ENCODE peak calls at places on chromosome 21, in five cellular contexts. One of them, this sample, is unnamed.

GRCh38 chr21:34748862-34749261 is 80.1 kb downstream of the CLIC6 start:
- DNase-seq in stimulated activated CD8-positive, alpha-beta memory T cell treated with anti-CD3 and anti-CD28 coated beads, Interleukin-15, amount 100 ng/mL, for 1 hour: no peak
- DNase-seq in activated naive CD8-positive, alpha-beta T cell treated with anti-CD3 and anti-CD28 coated beads, Interleukin-2, amount 50 U/mL, for 24 hours: no peak
- DNase-seq in lower leg skin: no peak
- DNase-seq in GM12865: no peak
- DNase-seq in this sample: no peak

GRCh38 chr21:45011426-45011825 is 63.0 kb upstream of the ADARB1 start:
- DNase-seq in activated naive CD8-positive, alpha-beta T cell treated with anti-CD3 and anti-CD28 coated beads, Interleukin-2, amount 50 U/mL, for 24 hours: no peak
- DNase-seq in stimulated activated CD8-positive, alpha-beta memory T cell treated with anti-CD3 and anti-CD28 coated beads, Interleukin-15, amount 100 ng/mL, for 1 hour: no peak
- DNase-seq in lower leg skin: no peak
- DNase-seq in GM12865: no peak
- DNase-seq in this sample: no peak

GRCh38 chr21:44552681-44553080 is 1.4 kb upstream of the KRTAP10-2 start:
- DNase-seq in activated naive CD8-positive, alpha-beta T cell treated with anti-CD3 and anti-CD28 coated beads, Interleukin-2, amount 50 U/mL, for 24 hours: no peak
- DNase-seq in stimulated activated CD8-positive, alpha-beta memory T cell treated with anti-CD3 and anti-CD28 coated beads, Interleukin-15, amount 100 ng/mL, for 1 hour: no peak
- DNase-seq in GM12865: no peak
- DNase-seq in lower leg skin: peak
- DNase-seq in this sample: no peak

GRCh38 chr21:17501107-17502006 is 11.5 kb upstream of the CXADR start:
- DNase-seq in lower leg skin: no peak
- DNase-seq in stimulated activated CD8-positive, alpha-beta memory T cell treated with anti-CD3 and anti-CD28 coated beads, Interleukin-15, amount 100 ng/mL, for 1 hour: no peak
- DNase-seq in activated naive CD8-positive, alpha-beta T cell treated with anti-CD3 and anti-CD28 coated beads, Interleukin-2, amount 50 U/mL, for 24 hours: no peak
- DNase-seq in GM12865: no peak
- DNase-seq in this sample: no peak

GRCh38 chr21:45975017-45975595 is 6.5 kb upstream of the COL6A1 start:
- DNase-seq in lower leg skin: peak
- DNase-seq in stimulated activated CD8-positive, alpha-beta memory T cell treated with anti-CD3 and anti-CD28 coated beads, Interleukin-15, amount 100 ng/mL, for 1 hour: no peak
- DNase-seq in activated naive CD8-positive, alpha-beta T cell treated with anti-CD3 and anti-CD28 coated beads, Interleukin-2, amount 50 U/mL, for 24 hours: no peak
- DNase-seq in GM12865: no peak
- DNase-seq in this sample: no peak

GRCh38 chr21:36120304-36120902 is 14.5 kb upstream of the CBR3 start:
- DNase-seq in GM12865: no peak
- DNase-seq in activated naive CD8-positive, alpha-beta T cell treated with anti-CD3 and anti-CD28 coated beads, Interleukin-2, amount 50 U/mL, for 24 hours: no peak
- DNase-seq in lower leg skin: peak
- DNase-seq in stimulated activated CD8-positive, alpha-beta memory T cell treated with anti-CD3 and anti-CD28 coated beads, Interleukin-15, amount 100 ng/mL, for 1 hour: no peak
- DNase-seq in this sample: no peak

GRCh38 chr21:28671549-28672195 is 321.0 kb downstream of the LTN1 start:
- DNase-seq in lower leg skin: no peak
- DNase-seq in GM12865: no peak
- DNase-seq in stimulated activated CD8-positive, alpha-beta memory T cell treated with anti-CD3 and anti-CD28 coated beads, Interleukin-15, amount 100 ng/mL, for 1 hour: no peak
- DNase-seq in activated naive CD8-positive, alpha-beta T cell treated with anti-CD3 and anti-CD28 coated beads, Interleukin-2, amount 50 U/mL, for 24 hours: no peak
- DNase-seq in this sample: no peak

GRCh38 chr21:26961704-26962103 is 5.2 kb downstream of the ADAMTS5 start:
- DNase-seq in activated naive CD8-positive, alpha-beta T cell treated with anti-CD3 and anti-CD28 coated beads, Interleukin-2, amount 50 U/mL, for 24 hours: no peak
- DNase-seq in stimulated activated CD8-positive, alpha-beta memory T cell treated with anti-CD3 and anti-CD28 coated beads, Interleukin-15, amount 100 ng/mL, for 1 hour: no peak
- DNase-seq in lower leg skin: no peak
- DNase-seq in GM12865: no peak
- DNase-seq in this sample: no peak

GRCh38 chr21:25934130-25934529 is 199.4 kb downstream of the GABPA start:
- DNase-seq in activated naive CD8-positive, alpha-beta T cell treated with anti-CD3 and anti-CD28 coated beads, Interleukin-2, amount 50 U/mL, for 24 hours: no peak
- DNase-seq in stimulated activated CD8-positive, alpha-beta memory T cell treated with anti-CD3 and anti-CD28 coated beads, Interleukin-15, amount 100 ng/mL, for 1 hour: no peak
- DNase-seq in lower leg skin: no peak
- DNase-seq in GM12865: no peak
- DNase-seq in this sample: no peak

GRCh38 chr21:18743523-18743922 is 339.9 kb upstream of the TMPRSS15 start:
- DNase-seq in lower leg skin: no peak
- DNase-seq in GM12865: no peak
- DNase-seq in stimulated activated CD8-positive, alpha-beta memory T cell treated with anti-CD3 and anti-CD28 coated beads, Interleukin-15, amount 100 ng/mL, for 1 hour: no peak
- DNase-seq in activated naive CD8-positive, alpha-beta T cell treated with anti-CD3 and anti-CD28 coated beads, Interleukin-2, amount 50 U/mL, for 24 hours: no peak
- DNase-seq in this sample: no peak

GRCh38 chr21:45388611-45389296 is 16.2 kb upstream of the COL18A1 start:
- DNase-seq in GM12865: no peak
- DNase-seq in stimulated activated CD8-positive, alpha-beta memory T cell treated with anti-CD3 and anti-CD28 coated beads, Interleukin-15, amount 100 ng/mL, for 1 hour: no peak
- DNase-seq in lower leg skin: peak
- DNase-seq in activated naive CD8-positive, alpha-beta T cell treated with anti-CD3 and anti-CD28 coated beads, Interleukin-2, amount 50 U/mL, for 24 hours: no peak
- DNase-seq in this sample: no peak

GRCh38 chr21:32030146-32030652 is 157.4 kb downstream of the HUNK start:
- DNase-seq in activated naive CD8-positive, alpha-beta T cell treated with anti-CD3 and anti-CD28 coated beads, Interleukin-2, amount 50 U/mL, for 24 hours: no peak
- DNase-seq in lower leg skin: no peak
- DNase-seq in GM12865: no peak
- DNase-seq in stimulated activated CD8-positive, alpha-beta memory T cell treated with anti-CD3 and anti-CD28 coated beads, Interleukin-15, amount 100 ng/mL, for 1 hour: no peak
- DNase-seq in this sample: no peak

GRCh38 chr21:23008803-23009202 is 2010.6 kb downstream of the NCAM2 start:
- DNase-seq in activated naive CD8-positive, alpha-beta T cell treated with anti-CD3 and anti-CD28 coated beads, Interleukin-2, amount 50 U/mL, for 24 hours: no peak
- DNase-seq in stimulated activated CD8-positive, alpha-beta memory T cell treated with anti-CD3 and anti-CD28 coated beads, Interleukin-15, amount 100 ng/mL, for 1 hour: no peak
- DNase-seq in lower leg skin: no peak
- DNase-seq in GM12865: no peak
- DNase-seq in this sample: no peak

GRCh38 chr21:26451014-26451740 is 121.9 kb downstream of the CYYR1 start:
- DNase-seq in stimulated activated CD8-positive, alpha-beta memory T cell treated with anti-CD3 and anti-CD28 coated beads, Interleukin-15, amount 100 ng/mL, for 1 hour: no peak
- DNase-seq in lower leg skin: no peak
- DNase-seq in activated naive CD8-positive, alpha-beta T cell treated with anti-CD3 and anti-CD28 coated beads, Interleukin-2, amount 50 U/mL, for 24 hours: no peak
- DNase-seq in GM12865: no peak
- DNase-seq in this sample: no peak

GRCh38 chr21:44487831-44488230 is 32.5 kb downstream of the LRRC3 start:
- DNase-seq in activated naive CD8-positive, alpha-beta T cell treated with anti-CD3 and anti-CD28 coated beads, Interleukin-2, amount 50 U/mL, for 24 hours: peak
- DNase-seq in GM12865: peak
- DNase-seq in stimulated activated CD8-positive, alpha-beta memory T cell treated with anti-CD3 and anti-CD28 coated beads, Interleukin-15, amount 100 ng/mL, for 1 hour: peak
- DNase-seq in lower leg skin: no peak
- DNase-seq in this sample: peak

GRCh38 chr21:36433011-36433709 is 46.8 kb downstream of the CLDN14 start:
- DNase-seq in lower leg skin: no peak
- DNase-seq in GM12865: no peak
- DNase-seq in activated naive CD8-positive, alpha-beta T cell treated with anti-CD3 and anti-CD28 coated beads, Interleukin-2, amount 50 U/mL, for 24 hours: no peak
- DNase-seq in stimulated activated CD8-positive, alpha-beta memory T cell treated with anti-CD3 and anti-CD28 coated beads, Interleukin-15, amount 100 ng/mL, for 1 hour: no peak
- DNase-seq in this sample: no peak

GRCh38 chr21:21165063-21165645 is 166.9 kb downstream of the NCAM2 start:
- DNase-seq in activated naive CD8-positive, alpha-beta T cell treated with anti-CD3 and anti-CD28 coated beads, Interleukin-2, amount 50 U/mL, for 24 hours: no peak
- DNase-seq in stimulated activated CD8-positive, alpha-beta memory T cell treated with anti-CD3 and anti-CD28 coated beads, Interleukin-15, amount 100 ng/mL, for 1 hour: no peak
- DNase-seq in GM12865: no peak
- DNase-seq in lower leg skin: no peak
- DNase-seq in this sample: no peak

GRCh38 chr21:45992311-45993209 is 11.0 kb downstream of the COL6A1 start:
- DNase-seq in stimulated activated CD8-positive, alpha-beta memory T cell treated with anti-CD3 and anti-CD28 coated beads, Interleukin-15, amount 100 ng/mL, for 1 hour: no peak
- DNase-seq in GM12865: no peak
- DNase-seq in lower leg skin: peak
- DNase-seq in activated naive CD8-positive, alpha-beta T cell treated with anti-CD3 and anti-CD28 coated beads, Interleukin-2, amount 50 U/mL, for 24 hours: no peak
- DNase-seq in this sample: no peak

GRCh38 chr21:33964706-33965325 is 49.2 kb upstream of the ATP5PO start:
- DNase-seq in activated naive CD8-positive, alpha-beta T cell treated with anti-CD3 and anti-CD28 coated beads, Interleukin-2, amount 50 U/mL, for 24 hours: no peak
- DNase-seq in GM12865: no peak
- DNase-seq in lower leg skin: peak
- DNase-seq in stimulated activated CD8-positive, alpha-beta memory T cell treated with anti-CD3 and anti-CD28 coated beads, Interleukin-15, amount 100 ng/mL, for 1 hour: no peak
- DNase-seq in this sample: no peak

GRCh38 chr21:39319814-39320332 is 6.4 kb upstream of the BRWD1 start:
- DNase-seq in GM12865: no peak
- DNase-seq in stimulated activated CD8-positive, alpha-beta memory T cell treated with anti-CD3 and anti-CD28 coated beads, Interleukin-15, amount 100 ng/mL, for 1 hour: no peak
- DNase-seq in lower leg skin: peak
- DNase-seq in activated naive CD8-positive, alpha-beta T cell treated with anti-CD3 and anti-CD28 coated beads, Interleukin-2, amount 50 U/mL, for 24 hours: no peak
- DNase-seq in this sample: no peak

GRCh38 chr21:33971492-33972013 is 55.9 kb upstream of the ATP5PO start:
- DNase-seq in stimulated activated CD8-positive, alpha-beta memory T cell treated with anti-CD3 and anti-CD28 coated beads, Interleukin-15, amount 100 ng/mL, for 1 hour: no peak
- DNase-seq in lower leg skin: no peak
- DNase-seq in GM12865: peak
- DNase-seq in activated naive CD8-positive, alpha-beta T cell treated with anti-CD3 and anti-CD28 coated beads, Interleukin-2, amount 50 U/mL, for 24 hours: no peak
- DNase-seq in this sample: no peak

GRCh38 chr21:43194303-43195130 is 25.7 kb downstream of the CRYAA start:
- DNase-seq in GM12865: peak
- DNase-seq in lower leg skin: peak
- DNase-seq in stimulated activated CD8-positive, alpha-beta memory T cell treated with anti-CD3 and anti-CD28 coated beads, Interleukin-15, amount 100 ng/mL, for 1 hour: no peak
- DNase-seq in activated naive CD8-positive, alpha-beta T cell treated with anti-CD3 and anti-CD28 coated beads, Interleukin-2, amount 50 U/mL, for 24 hours: no peak
- DNase-seq in this sample: no peak

GRCh38 chr21:34129971-34130597 is 56.7 kb downstream of the MRPS6 start:
- DNase-seq in GM12865: no peak
- DNase-seq in stimulated activated CD8-positive, alpha-beta memory T cell treated with anti-CD3 and anti-CD28 coated beads, Interleukin-15, amount 100 ng/mL, for 1 hour: no peak
- DNase-seq in lower leg skin: no peak
- DNase-seq in activated naive CD8-positive, alpha-beta T cell treated with anti-CD3 and anti-CD28 coated beads, Interleukin-2, amount 50 U/mL, for 24 hours: peak
- DNase-seq in this sample: no peak

GRCh38 chr21:28308516-28308915 is 684.2 kb downstream of the LTN1 start:
- DNase-seq in GM12865: no peak
- DNase-seq in activated naive CD8-positive, alpha-beta T cell treated with anti-CD3 and anti-CD28 coated beads, Interleukin-2, amount 50 U/mL, for 24 hours: no peak
- DNase-seq in lower leg skin: no peak
- DNase-seq in stimulated activated CD8-positive, alpha-beta memory T cell treated with anti-CD3 and anti-CD28 coated beads, Interleukin-15, amount 100 ng/mL, for 1 hour: no peak
- DNase-seq in this sample: no peak

GRCh38 chr21:41542727-41543126 is 34.8 kb upstream of the TMPRSS2 start:
- DNase-seq in GM12865: no peak
- DNase-seq in activated naive CD8-positive, alpha-beta T cell treated with anti-CD3 and anti-CD28 coated beads, Interleukin-2, amount 50 U/mL, for 24 hours: no peak
- DNase-seq in lower leg skin: peak
- DNase-seq in stimulated activated CD8-positive, alpha-beta memory T cell treated with anti-CD3 and anti-CD28 coated beads, Interleukin-15, amount 100 ng/mL, for 1 hour: no peak
- DNase-seq in this sample: no peak

GRCh38 chr21:41750532-41751151 is 16.2 kb downstream of the RIPK4 start:
- DNase-seq in lower leg skin: no peak
- DNase-seq in activated naive CD8-positive, alpha-beta T cell treated with anti-CD3 and anti-CD28 coated beads, Interleukin-2, amount 50 U/mL, for 24 hours: no peak
- DNase-seq in stimulated activated CD8-positive, alpha-beta memory T cell treated with anti-CD3 and anti-CD28 coated beads, Interleukin-15, amount 100 ng/mL, for 1 hour: no peak
- DNase-seq in GM12865: no peak
- DNase-seq in this sample: no peak

GRCh38 chr21:43278359-43278758 is 109.6 kb downstream of the CRYAA start:
- DNase-seq in activated naive CD8-positive, alpha-beta T cell treated with anti-CD3 and anti-CD28 coated beads, Interleukin-2, amount 50 U/mL, for 24 hours: no peak
- DNase-seq in stimulated activated CD8-positive, alpha-beta memory T cell treated with anti-CD3 and anti-CD28 coated beads, Interleukin-15, amount 100 ng/mL, for 1 hour: no peak
- DNase-seq in lower leg skin: no peak
- DNase-seq in GM12865: no peak
- DNase-seq in this sample: no peak

GRCh38 chr21:29190920-29191319 is 60.5 kb downstream of the MAP3K7CL start:
- DNase-seq in lower leg skin: no peak
- DNase-seq in activated naive CD8-positive, alpha-beta T cell treated with anti-CD3 and anti-CD28 coated beads, Interleukin-2, amount 50 U/mL, for 24 hours: peak
- DNase-seq in stimulated activated CD8-positive, alpha-beta memory T cell treated with anti-CD3 and anti-CD28 coated beads, Interleukin-15, amount 100 ng/mL, for 1 hour: no peak
- DNase-seq in GM12865: no peak
- DNase-seq in this sample: no peak

GRCh38 chr21:29938968-29939858 is 583 bp downstream of the GRIK1 start:
- DNase-seq in activated naive CD8-positive, alpha-beta T cell treated with anti-CD3 and anti-CD28 coated beads, Interleukin-2, amount 50 U/mL, for 24 hours: no peak
- DNase-seq in GM12865: no peak
- DNase-seq in stimulated activated CD8-positive, alpha-beta memory T cell treated with anti-CD3 and anti-CD28 coated beads, Interleukin-15, amount 100 ng/mL, for 1 hour: no peak
- DNase-seq in lower leg skin: peak
- DNase-seq in this sample: no peak

GRCh38 chr21:42777064-42777756 is 102.1 kb downstream of the WDR4 start:
- DNase-seq in GM12865: peak
- DNase-seq in stimulated activated CD8-positive, alpha-beta memory T cell treated with anti-CD3 and anti-CD28 coated beads, Interleukin-15, amount 100 ng/mL, for 1 hour: no peak
- DNase-seq in lower leg skin: no peak
- DNase-seq in activated naive CD8-positive, alpha-beta T cell treated with anti-CD3 and anti-CD28 coated beads, Interleukin-2, amount 50 U/mL, for 24 hours: no peak
- DNase-seq in this sample: no peak

GRCh38 chr21:33028759-33029511 is 3.2 kb downstream of the OLIG2 start:
- DNase-seq in lower leg skin: peak
- DNase-seq in stimulated activated CD8-positive, alpha-beta memory T cell treated with anti-CD3 and anti-CD28 coated beads, Interleukin-15, amount 100 ng/mL, for 1 hour: no peak
- DNase-seq in activated naive CD8-positive, alpha-beta T cell treated with anti-CD3 and anti-CD28 coated beads, Interleukin-2, amount 50 U/mL, for 24 hours: peak
- DNase-seq in GM12865: no peak
- DNase-seq in this sample: peak